ENCODE peak calls at places on chromosomes 12 and 14, in six cellular contexts. One of them, this sample, is unnamed.

GRCh38 chr12:39483042-39483441 is 40.1 kb upstream of the KIF21A start:
- DNase-seq in WTC11: no peak
- DNase-seq in GM13977: no peak
- DNase-seq in cardiac fibroblast: no peak
- DNase-seq in heart right ventricle: no peak
- DNase-seq in omental fat pad: no peak
- DNase-seq in this sample: no peak

GRCh38 chr14:53620325-53620716 is 336.3 kb downstream of the BMP4 start:
- DNase-seq in WTC11: no peak
- DNase-seq in GM13977: no peak
- DNase-seq in cardiac fibroblast: no peak
- DNase-seq in heart right ventricle: no peak
- DNase-seq in omental fat pad: no peak
- DNase-seq in this sample: no peak

GRCh38 chr12:33825986-33826602 is 196.2 kb upstream of the ALG10 start:
- DNase-seq in WTC11: no peak
- DNase-seq in GM13977: no peak
- DNase-seq in cardiac fibroblast: no peak
- DNase-seq in heart right ventricle: no peak
- DNase-seq in omental fat pad: no peak
- DNase-seq in this sample: no peak

GRCh38 chr14:105485720-105486332 is 860 bp upstream of the CRIP1 start:
- DNase-seq in WTC11: peak
- DNase-seq in GM13977: no peak
- DNase-seq in cardiac fibroblast: no peak
- DNase-seq in heart right ventricle: peak
- DNase-seq in omental fat pad: no peak
- DNase-seq in this sample: peak

GRCh38 chr12:51592034-51592705 is 1.1 kb downstream of the SCN8A start:
- DNase-seq in WTC11: peak
- DNase-seq in GM13977: no peak
- DNase-seq in cardiac fibroblast: peak
- DNase-seq in heart right ventricle: no peak
- DNase-seq in omental fat pad: no peak
- DNase-seq in this sample: no peak

GRCh38 chr12:104588048-104588942 is 131.5 kb downstream of the CHST11 start:
- DNase-seq in WTC11: no peak
- DNase-seq in GM13977: no peak
- DNase-seq in cardiac fibroblast: peak
- DNase-seq in heart right ventricle: no peak
- DNase-seq in omental fat pad: no peak
- DNase-seq in this sample: no peak

GRCh38 chr12:112380663-112381420 is 1.4 kb downstream of the HECTD4 start:
- DNase-seq in WTC11: peak
- DNase-seq in GM13977: no peak
- DNase-seq in cardiac fibroblast: no peak
- DNase-seq in heart right ventricle: peak
- DNase-seq in omental fat pad: no peak
- DNase-seq in this sample: peak

GRCh38 chr12:3752096-3752709 is 706 bp downstream of the CRACR2A start:
- DNase-seq in WTC11: no peak
- DNase-seq in GM13977: peak
- DNase-seq in cardiac fibroblast: peak
- DNase-seq in heart right ventricle: peak
- DNase-seq in omental fat pad: no peak
- DNase-seq in this sample: no peak

GRCh38 chr12:46553911-46554310 is 181.3 kb upstream of the SLC38A2 start:
- DNase-seq in WTC11: no peak
- DNase-seq in GM13977: no peak
- DNase-seq in cardiac fibroblast: peak
- DNase-seq in heart right ventricle: no peak
- DNase-seq in omental fat pad: no peak
- DNase-seq in this sample: no peak

GRCh38 chr12:121138284-121138683 is 5.6 kb downstream of the P2RX7 start:
- DNase-seq in WTC11: no peak
- DNase-seq in GM13977: no peak
- DNase-seq in cardiac fibroblast: no peak
- DNase-seq in heart right ventricle: no peak
- DNase-seq in omental fat pad: no peak
- DNase-seq in this sample: no peak

GRCh38 chr12:124921200-124922008 is 7.0 kb upstream of the UBC start:
- DNase-seq in WTC11: peak
- DNase-seq in GM13977: peak
- DNase-seq in cardiac fibroblast: peak
- DNase-seq in heart right ventricle: peak
- DNase-seq in omental fat pad: no peak
- DNase-seq in this sample: peak

GRCh38 chr14:61252354-61253063 is 28.6 kb downstream of the TMEM30B start:
- DNase-seq in WTC11: peak
- DNase-seq in GM13977: peak
- DNase-seq in cardiac fibroblast: peak
- DNase-seq in heart right ventricle: peak
- DNase-seq in omental fat pad: peak
- DNase-seq in this sample: peak

GRCh38 chr12:39178837-39179236 is 264.1 kb downstream of the KIF21A start:
- DNase-seq in WTC11: no peak
- DNase-seq in GM13977: no peak
- DNase-seq in cardiac fibroblast: no peak
- DNase-seq in heart right ventricle: no peak
- DNase-seq in omental fat pad: no peak
- DNase-seq in this sample: no peak

DNA sequence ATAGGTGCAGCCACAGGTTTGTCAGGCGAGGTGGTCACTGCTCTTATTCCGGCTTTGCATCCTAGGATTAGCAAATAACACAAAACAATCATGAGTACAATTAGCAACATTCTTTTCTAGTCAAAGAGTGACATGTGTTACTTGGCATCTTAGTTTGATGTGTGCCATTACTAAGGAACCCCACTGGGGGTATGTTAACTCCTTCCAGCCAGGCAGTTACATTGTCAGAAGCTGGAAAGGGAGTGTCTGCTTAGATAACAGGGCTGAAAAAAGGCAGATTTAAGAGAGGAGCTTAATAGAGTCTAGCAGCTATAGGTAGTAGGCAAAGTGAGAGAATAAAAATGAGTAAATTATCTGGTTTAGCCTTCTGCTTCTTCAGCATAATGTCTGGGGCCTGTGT is 30.5 kb upstream of the METAP2 start:
- DNase-seq in WTC11: no peak
- DNase-seq in GM13977: no peak
- DNase-seq in cardiac fibroblast: no peak
- DNase-seq in heart right ventricle: no peak
- DNase-seq in omental fat pad: no peak
- DNase-seq in this sample: no peak
- TF ChIP-seq CTCF in WTC11: no peak
- TF ChIP-seq CTCF in GM13977: no peak
- TF ChIP-seq CTCF in cardiac fibroblast: no peak
- TF ChIP-seq CTCF in heart right ventricle: no peak
- TF ChIP-seq CTCF in omental fat pad: no peak
- TF ChIP-seq CTCF in this sample: no peak

GRCh38 chr14:74608959-74609611 is 3.0 kb downstream of the LTBP2 start:
- DNase-seq in WTC11: peak
- DNase-seq in GM13977: peak
- DNase-seq in cardiac fibroblast: peak
- DNase-seq in heart right ventricle: peak
- DNase-seq in omental fat pad: peak
- DNase-seq in this sample: peak
- TF ChIP-seq CTCF in WTC11: peak
- TF ChIP-seq CTCF in GM13977: peak
- TF ChIP-seq CTCF in cardiac fibroblast: peak
- TF ChIP-seq CTCF in heart right ventricle: peak
- TF ChIP-seq CTCF in omental fat pad: peak
- TF ChIP-seq CTCF in this sample: peak

GRCh38 chr12:86373813-86374212 is 117.6 kb upstream of the MGAT4C start:
- DNase-seq in WTC11: no peak
- DNase-seq in GM13977: no peak
- DNase-seq in cardiac fibroblast: no peak
- DNase-seq in heart right ventricle: no peak
- DNase-seq in omental fat pad: no peak
- DNase-seq in this sample: no peak

GRCh38 chr12:86379337-86379736 is 123.1 kb upstream of the MGAT4C start:
- DNase-seq in WTC11: no peak
- DNase-seq in GM13977: no peak
- DNase-seq in cardiac fibroblast: no peak
- DNase-seq in heart right ventricle: no peak
- DNase-seq in omental fat pad: no peak
- DNase-seq in this sample: no peak

GRCh38 chr12:86376052-86376451 is 119.9 kb upstream of the MGAT4C start:
- DNase-seq in WTC11: peak
- DNase-seq in GM13977: no peak
- DNase-seq in cardiac fibroblast: no peak
- DNase-seq in heart right ventricle: no peak
- DNase-seq in omental fat pad: no peak
- DNase-seq in this sample: no peak
- TF ChIP-seq CTCF in WTC11: no peak
- TF ChIP-seq CTCF in GM13977: no peak
- TF ChIP-seq CTCF in cardiac fibroblast: no peak
- TF ChIP-seq CTCF in heart right ventricle: no peak
- TF ChIP-seq CTCF in omental fat pad: no peak
- TF ChIP-seq CTCF in this sample: peak

GRCh38 chr12:14214495-14214894 is 151.0 kb upstream of the ATF7IP start:
- DNase-seq in WTC11: no peak
- DNase-seq in GM13977: no peak
- DNase-seq in cardiac fibroblast: no peak
- DNase-seq in heart right ventricle: no peak
- DNase-seq in omental fat pad: no peak
- DNase-seq in this sample: no peak
- TF ChIP-seq CTCF in WTC11: no peak
- TF ChIP-seq CTCF in GM13977: no peak
- TF ChIP-seq CTCF in cardiac fibroblast: no peak
- TF ChIP-seq CTCF in heart right ventricle: no peak
- TF ChIP-seq CTCF in omental fat pad: no peak
- TF ChIP-seq CTCF in this sample: no peak

GRCh38 chr14:106491851-106492250 is 965.5 kb downstream of the TMEM121 start:
- DNase-seq in WTC11: peak
- DNase-seq in GM13977: no peak
- DNase-seq in cardiac fibroblast: peak
- DNase-seq in heart right ventricle: no peak
- DNase-seq in omental fat pad: no peak
- DNase-seq in this sample: no peak
- TF ChIP-seq CTCF in WTC11: peak
- TF ChIP-seq CTCF in GM13977: peak
- TF ChIP-seq CTCF in cardiac fibroblast: peak
- TF ChIP-seq CTCF in heart right ventricle: no peak
- TF ChIP-seq CTCF in omental fat pad: no peak
- TF ChIP-seq CTCF in this sample: no peak

GRCh38 chr14:36666416-36667206 is 5.0 kb downstream of the PAX9 start:
- DNase-seq in WTC11: peak
- DNase-seq in GM13977: peak
- DNase-seq in cardiac fibroblast: no peak
- DNase-seq in heart right ventricle: no peak
- DNase-seq in omental fat pad: no peak
- DNase-seq in this sample: no peak
- TF ChIP-seq CTCF in WTC11: no peak
- TF ChIP-seq CTCF in GM13977: no peak
- TF ChIP-seq CTCF in cardiac fibroblast: no peak
- TF ChIP-seq CTCF in heart right ventricle: no peak
- TF ChIP-seq CTCF in omental fat pad: no peak
- TF ChIP-seq CTCF in this sample: no peak

DNA sequence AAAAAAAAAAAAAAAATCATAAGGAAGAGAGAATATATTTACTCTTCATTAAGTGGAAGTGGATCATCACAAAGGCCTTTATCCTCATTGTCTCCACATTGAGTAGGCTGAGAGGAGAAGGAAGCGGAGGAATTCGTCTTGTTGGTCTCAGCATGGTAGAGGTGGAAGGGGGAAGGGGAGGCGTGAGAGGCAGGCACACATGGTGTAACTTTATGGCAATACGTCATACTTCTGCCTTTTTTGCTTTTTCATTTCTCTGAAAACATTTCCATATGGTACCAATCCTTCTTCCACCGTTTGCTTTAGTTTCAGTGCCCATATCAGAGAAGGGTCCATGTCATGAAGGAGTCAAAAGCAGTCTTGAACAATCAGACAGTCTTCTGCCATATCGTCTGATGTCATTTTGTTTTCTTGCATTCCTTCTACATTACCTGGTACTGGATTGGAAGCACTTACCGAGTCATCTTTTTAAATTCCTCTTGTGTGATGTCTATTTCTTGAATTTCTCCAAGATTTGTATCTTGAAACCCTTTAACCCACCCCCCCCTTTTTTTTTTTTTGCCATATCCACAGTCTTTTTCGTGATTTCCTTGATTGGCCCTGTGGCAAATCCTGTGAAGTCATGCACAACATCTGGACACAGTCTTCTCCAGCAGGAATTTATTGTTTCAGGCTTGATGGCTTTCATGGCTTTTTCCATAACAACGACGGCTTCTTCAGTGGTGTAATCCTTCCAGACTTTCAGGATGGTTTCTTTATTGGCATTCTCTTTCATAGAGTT is 8.9 kb downstream of the FUT8 start:
- DNase-seq in WTC11: no peak
- DNase-seq in GM13977: no peak
- DNase-seq in cardiac fibroblast: peak
- DNase-seq in heart right ventricle: no peak
- DNase-seq in omental fat pad: no peak
- DNase-seq in this sample: no peak
- TF ChIP-seq CTCF in WTC11: no peak
- TF ChIP-seq CTCF in GM13977: no peak
- TF ChIP-seq CTCF in cardiac fibroblast: no peak
- TF ChIP-seq CTCF in heart right ventricle: no peak
- TF ChIP-seq CTCF in omental fat pad: no peak
- TF ChIP-seq CTCF in this sample: no peak

GRCh38 chr12:54294914-54295566 is 5.8 kb downstream of the NFE2 start:
- DNase-seq in WTC11: no peak
- DNase-seq in GM13977: no peak
- DNase-seq in cardiac fibroblast: no peak
- DNase-seq in heart right ventricle: no peak
- DNase-seq in omental fat pad: no peak
- DNase-seq in this sample: no peak

GRCh38 chr12:54292083-54292930 is 8.5 kb downstream of the NFE2 start:
- DNase-seq in WTC11: no peak
- DNase-seq in GM13977: no peak
- DNase-seq in cardiac fibroblast: no peak
- DNase-seq in heart right ventricle: no peak
- DNase-seq in omental fat pad: no peak
- DNase-seq in this sample: no peak

GRCh38 chr12:54296393-54297121 is 4.3 kb downstream of the NFE2 start:
- DNase-seq in WTC11: no peak
- DNase-seq in GM13977: no peak
- DNase-seq in cardiac fibroblast: no peak
- DNase-seq in heart right ventricle: no peak
- DNase-seq in omental fat pad: no peak
- DNase-seq in this sample: no peak

GRCh38 chr12:54292931-54293241 is 7.9 kb downstream of the NFE2 start:
- DNase-seq in WTC11: no peak
- DNase-seq in GM13977: no peak
- DNase-seq in cardiac fibroblast: no peak
- DNase-seq in heart right ventricle: no peak
- DNase-seq in omental fat pad: no peak
- DNase-seq in this sample: no peak

GRCh38 chr12:54294152-54294913 is 6.5 kb downstream of the NFE2 start:
- DNase-seq in WTC11: peak
- DNase-seq in GM13977: peak
- DNase-seq in cardiac fibroblast: peak
- DNase-seq in heart right ventricle: peak
- DNase-seq in omental fat pad: peak
- DNase-seq in this sample: peak
- TF ChIP-seq CTCF in WTC11: peak
- TF ChIP-seq CTCF in GM13977: peak
- TF ChIP-seq CTCF in cardiac fibroblast: peak
- TF ChIP-seq CTCF in heart right ventricle: peak
- TF ChIP-seq CTCF in omental fat pad: peak
- TF ChIP-seq CTCF in this sample: peak

GRCh38 chr12:123761841-123762714 is at the start of gene DNAH10:
- DNase-seq in WTC11: peak
- DNase-seq in GM13977: peak
- DNase-seq in cardiac fibroblast: peak
- DNase-seq in heart right ventricle: no peak
- DNase-seq in omental fat pad: no peak
- DNase-seq in this sample: peak
- TF ChIP-seq CTCF in WTC11: no peak
- TF ChIP-seq CTCF in GM13977: peak
- TF ChIP-seq CTCF in cardiac fibroblast: no peak
- TF ChIP-seq CTCF in heart right ventricle: no peak
- TF ChIP-seq CTCF in omental fat pad: no peak
- TF ChIP-seq CTCF in this sample: peak

This sample was measured in neural crest cell.